ENCODE peak calls at places on chromosomes 12 and 14, in ten cellular contexts. E, X, H, O, A, Y, P, V, N and G are unnamed samples.

GRCh38 chr12:130017571-130018449 is 114.0 kb upstream of the TMEM132D start:
- DNase-seq in E (no peak), X (peak; percentile 62), N (no peak), V (no peak), O (no peak), P (no peak), A (no peak), Y (no peak), H (peak; percentile 4), G (peak; percentile 47)

GRCh38 chr12:7004287-7004803 is 13.9 kb downstream of the LPCAT3 start:
- DNase-seq in E (no peak), O (no peak), N (no peak), A (no peak), V (no peak), P (no peak), X (no peak), Y (no peak), H (no peak), G (no peak)

GRCh38 chr14:87149583-87150354 is 843.2 kb downstream of the GALC start:
- DNase-seq in Y (no peak), E (no peak), X (no peak), P (no peak), N (no peak), H (peak; percentile 22), O (no peak), A (no peak), V (peak; percentile 25), G (no peak)

GRCh38 chr14:33134975-33135374 is 196.3 kb downstream of the NPAS3 start:
- DNase-seq in Y (no peak), H (no peak), O (no peak), E (no peak), P (no peak), V (no peak), X (no peak), N (no peak), A (no peak), G (no peak)

GRCh38 chr14:60021619-60022018 is 70.1 kb upstream of the PCNX4 start:
- DNase-seq in Y (no peak), A (no peak), E (no peak), H (no peak), X (no peak), P (no peak), O (no peak), N (no peak), V (no peak), G (no peak)

GRCh38 chr14:21042918-21043317 is 756 bp downstream of the RNASE7 start:
- DNase-seq in P (no peak), E (no peak), Y (no peak), V (no peak), A (no peak), X (no peak), H (peak; percentile 60), O (no peak), N (no peak), G (peak; percentile 25)

GRCh38 chr12:12116677-12117076 is 45.9 kb downstream of the BCL2L14 start:
- DNase-seq in A (no peak), X (no peak), O (no peak), P (no peak), E (no peak), Y (no peak), V (no peak), H (no peak), N (no peak), G (no peak)

GRCh38 chr12:15904378-15904920 is 6.7 kb upstream of the DERA start:
- DNase-seq in A (no peak), Y (no peak), V (no peak), N (no peak), X (no peak), O (no peak), H (no peak), P (no peak), E (no peak), G (no peak)

GRCh38 chr14:61290686-61291085 is 9.5 kb upstream of the TMEM30B start:
- DNase-seq in Y (no peak), N (no peak), X (no peak), P (no peak), E (no peak), A (no peak), H (no peak), O (no peak), V (no peak), G (no peak)